ENCODE peak calls at places on chromosomes 12 and 14, in five cellular contexts. V is heart left ventricle, W is endothelial cell of umbilical vein, F is body of pancreas, J is tibial nerve. A is an unnamed sample.
A peak's percentile ranks its signal among the peaks of the same experiment; 100 is the strongest.

GRCh38 chr12:2596441-2596840 is 198.3 kb upstream of the FKBP4 start:
- DNase-seq in F (no peak), J (no peak), V (no peak), W (no peak), A (no peak)

GRCh38 chr14:51441001-51441400 is 201.0 kb downstream of the TMX1 start:
- DNase-seq in W (no peak), V (no peak), F (no peak), J (no peak), A (no peak)

GRCh38 chr12:132618683-132619043 is at the start of gene P2RX2:
- DNase-seq in W (no peak), F (no peak), V (no peak), J (no peak), A (no peak)

GRCh38 chr12:66188584-66189475 is at the start of gene IRAK3:
- DNase-seq in W (peak; percentile 70), J (peak; percentile 80), F (peak; percentile 51), V (peak; percentile 93), A (peak; percentile 86)

GRCh38 chr14:69171569-69171968 is 18.6 kb upstream of the DCAF5 start:
- DNase-seq in V (no peak), J (no peak), F (no peak), W (no peak), A (no peak)

GRCh38 chr12:70576341-70577282 is 60.6 kb downstream of the PTPRB start:
- DNase-seq in J (no peak), F (no peak), V (no peak), W (peak; percentile 68), A (no peak)

GRCh38 chr12:127273621-127274020 is 993.3 kb upstream of the TMEM132C start:
- DNase-seq in J (no peak), V (no peak), W (no peak), F (no peak), A (no peak)

GRCh38 chr12:8031872-8032241 is 659 bp upstream of the FOXJ2 start:
- DNase-seq in F (no peak), W (no peak), J (no peak), V (no peak), A (no peak)

GRCh38 chr14:52950410-52950897 is 396 bp downstream of the FERMT2 start:
- DNase-seq in V (peak; percentile 69), F (peak; percentile 45), J (peak; percentile 60), W (peak; percentile 71), A (peak; percentile 35)

GRCh38 chr12:50790081-50790480 is 26.2 kb downstream of the ATF1 start:
- DNase-seq in J (no peak), V (no peak), F (no peak), W (no peak), A (no peak)

GRCh38 chr12:31017535-31017934 is 56.1 kb upstream of the DDX11 start:
- DNase-seq in V (no peak), W (peak; percentile 44), F (no peak), J (no peak), A (no peak)

GRCh38 chr12:6461401-6462233 is 8.9 kb downstream of the VAMP1 start:
- DNase-seq in J (peak; percentile 40), W (no peak), V (peak; percentile 44), F (no peak), A (peak; percentile 62)

GRCh38 chr14:52267501-52268190 is at the start of gene PTGDR:
- DNase-seq in W (no peak), J (no peak), V (peak; percentile 47), F (no peak), A (peak; percentile 30)

GRCh38 chr14:69208665-69209064 is 17.4 kb downstream of the EXD2 start:
- DNase-seq in J (no peak), V (no peak), F (no peak), W (no peak), A (no peak)

GRCh38 chr12:68772714-68773113 is 26.7 kb downstream of the SLC35E3 start:
- DNase-seq in W (peak; percentile 53), J (no peak), F (no peak), V (no peak), A (no peak)

GRCh38 chr12:111441107-111441928 is 35.6 kb downstream of the SH2B3 start:
- DNase-seq in V (peak; percentile 9), W (no peak), J (no peak), F (no peak), A (no peak)

GRCh38 chr14:50085570-50086315 is 30.6 kb downstream of the VCPKMT start:
- DNase-seq in W (no peak), J (no peak), F (no peak), V (no peak), A (no peak)

GRCh38 chr12:47910486-47910885 is 5.7 kb upstream of the VDR start:
- DNase-seq in J (no peak), F (no peak), V (no peak), W (no peak), A (no peak)

GRCh38 chr14:36279306-36280244 is 40.9 kb downstream of the MBIP start:
- DNase-seq in V (no peak), W (no peak), F (no peak), J (no peak), A (no peak)

GRCh38 chr14:103188691-103189480 is 65.6 kb downstream of the TNFAIP2 start:
- DNase-seq in V (peak; percentile 39), W (peak; percentile 23), J (no peak), F (peak; percentile 23), A (peak; percentile 37)

GRCh38 chr12:9617124-9617523 is 9.4 kb upstream of the KLRB1 start:
- DNase-seq in W (no peak), J (no peak), F (no peak), V (no peak), A (no peak)

DNA sequence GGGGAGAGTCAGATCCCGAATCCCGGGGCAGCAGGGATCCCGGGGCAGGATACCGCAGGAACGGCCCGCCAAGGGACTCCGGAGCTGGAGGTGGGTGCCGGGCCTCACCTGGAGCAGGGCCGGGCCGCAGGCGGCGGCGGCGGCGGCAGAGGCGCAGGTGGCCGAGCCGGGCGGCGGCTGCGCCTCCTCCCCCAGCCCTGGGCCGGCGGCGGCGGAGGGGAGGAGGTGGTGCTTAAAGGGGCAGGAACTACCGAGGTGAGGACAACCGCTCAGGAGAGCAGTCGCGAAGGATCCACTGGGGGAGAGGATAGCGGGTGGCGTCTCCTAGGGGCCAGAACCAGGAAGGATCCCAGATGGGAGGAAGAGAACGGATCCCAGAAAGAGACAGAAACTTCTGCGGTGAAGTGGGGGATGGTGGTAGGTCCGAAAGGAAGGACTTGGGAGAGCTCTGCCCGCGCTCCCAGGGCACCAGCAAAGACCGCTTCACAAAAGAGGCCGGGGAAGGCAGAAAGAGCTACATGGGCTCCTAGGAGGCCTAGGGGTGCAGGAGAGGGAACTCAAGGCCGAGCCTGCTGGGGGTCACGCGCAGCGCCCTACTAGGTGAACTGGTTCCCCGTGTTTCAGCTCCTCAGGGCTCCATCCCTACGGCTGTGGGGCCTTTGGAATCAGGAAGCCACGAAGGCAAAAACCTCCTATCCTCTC is 4.9 kb upstream of the BAZ2A start:
- DNase-seq in F (peak; percentile 77), W (peak; percentile 70), J (peak; percentile 52), V (peak; percentile 81), A (peak; percentile 80)
- TF ChIP-seq POLR2A in F (peak; percentile 42), W (no peak), J (peak; percentile 64), V (peak; percentile 60), A (no peak)

DNA sequence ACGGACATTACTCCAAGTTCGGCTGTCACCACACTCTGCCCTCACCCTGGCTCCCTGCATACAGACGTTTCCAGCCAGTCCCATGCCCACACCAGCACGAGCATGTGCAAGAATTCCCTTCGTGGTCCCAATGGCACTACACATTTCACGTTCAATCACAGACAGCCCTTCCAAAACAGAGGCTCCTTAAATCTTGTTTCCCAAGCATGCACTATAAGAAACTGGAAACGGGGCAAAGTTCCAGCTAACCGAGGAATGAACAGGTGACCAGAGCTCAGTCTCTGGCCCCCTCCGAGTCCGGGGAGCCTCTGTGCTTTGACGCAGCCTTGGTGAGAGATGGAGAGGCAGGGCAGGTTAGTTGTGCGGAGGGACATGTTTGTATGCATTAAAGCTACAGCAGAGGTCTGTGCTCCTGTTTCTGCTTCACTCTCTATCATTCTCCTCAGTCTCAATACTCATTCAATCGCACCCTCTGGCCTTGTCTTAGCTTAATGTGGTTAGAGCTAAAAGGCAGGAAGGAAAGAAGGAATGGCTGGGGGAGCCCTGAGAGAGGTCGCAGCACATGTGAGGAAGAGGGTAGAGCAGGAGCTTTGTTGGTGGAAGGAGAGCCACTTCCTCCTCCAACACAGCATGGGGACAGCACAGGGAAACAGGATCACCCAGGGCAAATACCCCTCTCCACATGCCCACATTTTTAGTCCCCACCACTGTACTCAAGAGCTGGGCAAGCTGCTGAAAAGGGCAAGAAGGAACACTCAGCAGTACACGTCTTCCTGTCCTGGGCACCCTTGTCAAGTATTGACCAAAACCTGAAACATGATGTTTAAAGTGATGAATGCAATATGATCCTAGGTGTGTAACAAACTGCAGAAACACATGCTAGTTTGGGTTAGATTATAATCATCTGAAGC is 12.2 kb upstream of the SELPLG start:
- DNase-seq in W (no peak), J (no peak), F (no peak), V (no peak), A (no peak)
- H3K36me3 ChIP-seq in W (peaks cover 4% of the 10 kb centered on the region), J (no peaks in the 10 kb centered on the region), F (no peaks in the 10 kb centered on the region), V (peaks cover 64% of the 10 kb centered on the region), A (peaks cover 14% of the 10 kb centered on the region)

GRCh38 chr12:115756804-115757203 is 520.7 kb downstream of the MED13L start:
- DNase-seq in V (no peak), W (no peak), F (no peak), J (no peak), A (no peak)

GRCh38 chr12:115761784-115762183 is 515.7 kb downstream of the MED13L start:
- DNase-seq in F (no peak), J (no peak), V (no peak), W (no peak), A (no peak)

GRCh38 chr12:115756271-115756670 is 521.2 kb downstream of the MED13L start:
- DNase-seq in V (no peak), F (no peak), W (no peak), J (no peak), A (no peak)

GRCh38 chr12:115760231-115760630 is 517.3 kb downstream of the MED13L start:
- DNase-seq in W (no peak), J (no peak), V (no peak), F (no peak), A (no peak)

DNA sequence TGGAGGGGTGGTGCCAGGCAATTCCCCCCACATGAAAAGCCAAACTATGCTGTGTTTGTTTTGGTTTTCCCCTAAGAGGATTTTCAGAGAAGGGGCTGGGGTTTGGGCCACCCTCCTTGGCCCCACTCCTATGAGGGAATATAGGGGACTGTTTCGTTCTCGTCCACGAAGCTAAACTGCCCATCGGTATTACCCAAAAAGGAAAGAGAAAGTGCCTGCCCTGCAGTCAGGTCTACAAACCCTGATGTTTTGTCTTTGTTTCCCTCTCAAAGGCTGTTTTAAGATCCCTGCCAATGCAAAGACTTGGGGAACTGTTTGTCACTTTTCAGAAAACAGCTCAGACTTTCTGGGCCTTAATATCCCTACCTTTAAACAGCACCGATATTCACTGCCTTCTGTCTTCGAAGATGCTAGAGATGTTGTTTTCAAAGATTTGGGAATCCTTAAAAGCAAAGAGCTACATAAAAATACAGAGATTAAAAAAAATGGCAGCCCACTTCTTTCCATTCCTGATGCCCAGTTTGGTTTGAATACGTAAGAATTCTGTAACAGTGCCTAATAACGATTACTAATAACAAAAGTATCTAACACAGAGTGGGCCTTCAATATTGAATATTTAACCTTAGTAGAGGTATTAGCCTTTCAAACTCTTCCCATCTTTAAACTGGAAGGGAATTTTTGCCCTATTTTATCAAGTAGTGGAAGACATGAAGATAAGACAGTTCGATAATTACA is 518.4 kb downstream of the MED13L start:
- DNase-seq in J (no peak), W (no peak), F (no peak), V (no peak), A (no peak)
- TF ChIP-seq POLR2A in J (no peak), W (no peak), F (no peak), V (no peak), A (no peak)

GRCh38 chr14:74486164-74486563 is 6.9 kb downstream of the NPC2 start:
- DNase-seq in W (no peak), F (no peak), J (no peak), V (no peak), A (no peak)
- H3K36me3 ChIP-seq in W (peaks cover 10% of the 10 kb centered on the region), F (peaks cover 4% of the 10 kb centered on the region), J (no peaks in the 10 kb centered on the region), V (peaks cover 56% of the 10 kb centered on the region), A (peaks cover 31% of the 10 kb centered on the region)